ENCODE peak calls at places on chromosomes 13 and 19, in five cellular contexts. Y is uterus; L is heart right ventricle; I is Caco-2; C is CD8-positive, alpha-beta T cell. N is an unnamed sample.

GRCh38 chr13:91664036-91664435 is 265.6 kb downstream of the GPC5 start:
- DNase-seq in Y (no peak), L (no peak), I (no peak), C (no peak), N (no peak)

GRCh38 chr19:1008268-1009042 is 8.2 kb downstream of the GRIN3B start:
- DNase-seq in Y (no peak), L (no peak), I (no peak), C (no peak), N (no peak)

GRCh38 chr13:33544308-33544707 is 258.8 kb upstream of the STARD13 start:
- DNase-seq in Y (no peak), L (no peak), I (no peak), C (no peak), N (no peak)

GRCh38 chr19:986083-986482 is 1.9 kb downstream of the WDR18 start:
- DNase-seq in Y (no peak), L (no peak), I (no peak), C (no peak), N (no peak)

GRCh38 chr19:8697671-8698432 is 743 bp downstream of the ACTL9 start:
- DNase-seq in Y (no peak), L (no peak), I (no peak), C (no peak), N (no peak)

GRCh38 chr13:52847682-52848432 is 583 bp downstream of the PCDH8 start:
- DNase-seq in Y (no peak), L (no peak), I (no peak), C (no peak), N (no peak)

GRCh38 chr13:61170791-61171330 is 244.8 kb downstream of the PCDH20 start:
- DNase-seq in Y (no peak), L (no peak), I (no peak), C (no peak), N (no peak)

GRCh38 chr13:42417624-42418023 is 145.7 kb downstream of the AKAP11 start:
- DNase-seq in Y (no peak), L (no peak), I (no peak), C (no peak), N (no peak)

GRCh38 chr13:73970413-73971055 is 163.7 kb downstream of the KLF12 start:
- DNase-seq in Y (no peak), L (no peak), I (no peak), C (no peak), N (no peak)

GRCh38 chr13:50798923-50799322 is 44.6 kb downstream of the DLEU7 start:
- DNase-seq in Y (no peak), L (no peak), I (no peak), C (no peak), N (no peak)

GRCh38 chr13:46334008-46334407 is 53.0 kb downstream of the RUBCNL start:
- DNase-seq in Y (no peak), L (no peak), I (no peak), C (no peak), N (no peak)

GRCh38 chr13:21124853-21125252 is 51.5 kb downstream of the SKA3 start:
- DNase-seq in Y (no peak), L (no peak), I (no peak), C (no peak), N (no peak)

GRCh38 chr19:55173717-55174409 is 6.2 kb downstream of the SYT5 start:
- DNase-seq in Y (peak; percentile 50), L (peak; percentile 66), I (peak; percentile 87), C (no peak), N (no peak)

GRCh38 chr19:9009431-9009830 is 778 bp downstream of the MUC16 start:
- DNase-seq in Y (no peak), L (no peak), I (no peak), C (no peak), N (no peak)

GRCh38 chr19:10168386-10168948 is 26.3 kb downstream of the DNMT1 start:
- DNase-seq in Y (no peak), L (no peak), I (no peak), C (no peak), N (no peak)

GRCh38 chr19:45352914-45353796 is 12.6 kb downstream of the KLC3 start:
- DNase-seq in Y (no peak), L (no peak), I (no peak), C (no peak), N (no peak)

GRCh38 chr13:20016649-20017364 is 58.3 kb downstream of the ZMYM2 start:
- DNase-seq in Y (no peak), L (no peak), I (no peak), C (no peak), N (no peak)

GRCh38 chr13:89457977-89458376 is 1786.8 kb downstream of the SLITRK5 start:
- DNase-seq in Y (no peak), L (no peak), I (no peak), C (no peak), N (no peak)

GRCh38 chr19:52139291-52140076 is at the start of gene ZNF616:
- DNase-seq in Y (peak; percentile 98), L (peak; percentile 98), I (peak; percentile 97), C (peak; percentile 97), N (peak; percentile 95)

GRCh38 chr13:73958657-73959397 is 175.4 kb downstream of the KLF12 start:
- DNase-seq in Y (no peak), L (no peak), I (no peak), C (no peak), N (no peak)

GRCh38 chr13:20353973-20354372 is 121.9 kb upstream of the GJB6 start:
- DNase-seq in Y (no peak), L (no peak), I (no peak), C (no peak), N (no peak)

GRCh38 chr13:33018886-33019285 is 2.7 kb downstream of the KL start:
- DNase-seq in Y (no peak), L (no peak), I (no peak), C (no peak), N (no peak)

GRCh38 chr13:113219311-113219940 is 10.0 kb downstream of the CUL4A start:
- DNase-seq in Y (no peak), L (no peak), I (no peak), C (no peak), N (no peak)

GRCh38 chr13:32408999-32409313 is 19.0 kb downstream of the N4BP2L1 start:
- DNase-seq in Y (no peak), L (no peak), I (no peak), C (no peak), N (no peak)

GRCh38 chr13:23867027-23867491 is 22.1 kb downstream of the MIPEP start:
- DNase-seq in Y (no peak), L (no peak), I (no peak), C (no peak), N (no peak)

GRCh38 chr13:23995283-23996073 is 98.2 kb upstream of the C1QTNF9B start:
- DNase-seq in Y (no peak), L (peak; percentile 51), I (no peak), C (no peak), N (no peak)

GRCh38 chr19:1408300-1409203 is 1.2 kb downstream of the DAZAP1 start:
- DNase-seq in Y (peak; percentile 37), L (peak; percentile 44), I (no peak), C (peak; percentile 53), N (no peak)

GRCh38 chr19:47778089-47778953 is at the start of gene SELENOW:
- DNase-seq in Y (peak; percentile 81), L (peak; percentile 87), I (peak; percentile 85), C (peak; percentile 80), N (peak; percentile 62)

GRCh38 chr19:47778954-47779351 is 450 bp downstream of the SELENOW start:
- DNase-seq in Y (peak; percentile 60), L (peak; percentile 47), I (no peak), C (peak; percentile 30), N (no peak)

GRCh38 chr19:47780215-47780551 is 1.7 kb downstream of the SELENOW start:
- DNase-seq in Y (no peak), L (no peak), I (no peak), C (no peak), N (no peak)

GRCh38 chr19:47779524-47780214 is 1.2 kb downstream of the SELENOW start:
- DNase-seq in Y (peak; percentile 73), L (peak; percentile 87), I (no peak), C (no peak), N (no peak)

GRCh38 chr19:47781590-47782318 is 3.3 kb downstream of the SELENOW start:
- DNase-seq in Y (peak; percentile 63), L (peak; percentile 69), I (no peak), C (no peak), N (no peak)
- TF ChIP-seq CTCF in Y (no peak), L (no peak), I (no peak), C (no peak), N (no peak)

DNA sequence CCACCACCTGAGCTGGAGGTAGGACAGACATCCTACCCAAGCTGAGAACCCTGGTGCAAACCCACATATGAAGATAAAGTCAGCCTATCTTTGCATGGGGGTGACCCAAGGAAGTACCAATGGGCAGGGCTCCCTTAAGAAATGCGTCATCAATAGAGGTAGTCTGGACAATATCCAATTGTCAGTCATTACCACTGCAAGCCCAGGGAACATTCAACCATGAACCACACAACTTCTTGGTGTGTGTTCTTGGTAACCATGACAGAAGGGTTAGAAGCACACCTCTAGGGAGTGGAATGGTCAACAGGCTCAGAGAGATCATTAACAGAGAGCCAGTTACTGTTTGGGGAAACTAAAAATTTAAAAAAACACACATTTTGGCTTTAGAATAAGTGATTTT is 34.7 kb upstream of the DOCK9 start:
- DNase-seq in Y (no peak), L (no peak), I (no peak), C (no peak), N (no peak)
- H3K4me1 ChIP-seq in Y (no peaks in the 10 kb centered on the region), L (no peaks in the 10 kb centered on the region), I (no peaks in the 10 kb centered on the region), C (peaks cover 44% of the 10 kb centered on the region), N (no peaks in the 10 kb centered on the region)

GRCh38 chr19:58516964-58517833 is 2.4 kb downstream of the ZBTB45 start:
- DNase-seq in Y (no peak), L (no peak), I (no peak), C (no peak), N (no peak)
- TF ChIP-seq CTCF in Y (no peak), L (no peak), I (no peak), C (no peak), N (no peak)

GRCh38 chr19:38733493-38734175 is 10.6 kb downstream of the CAPN12 start:
- DNase-seq in Y (peak; percentile 21), L (no peak), I (no peak), C (no peak), N (no peak)

GRCh38 chr19:38730470-38730730 is 13.9 kb downstream of the CAPN12 start:
- DNase-seq in Y (no peak), L (no peak), I (no peak), C (no peak), N (no peak)

GRCh38 chr19:38733241-38733492 is 11.1 kb downstream of the CAPN12 start:
- DNase-seq in Y (no peak), L (no peak), I (no peak), C (no peak), N (no peak)

GRCh38 chr19:38730731-38731589 is 13.3 kb downstream of the CAPN12 start:
- DNase-seq in Y (peak; percentile 19), L (no peak), I (no peak), C (no peak), N (peak; percentile 27)

DNA sequence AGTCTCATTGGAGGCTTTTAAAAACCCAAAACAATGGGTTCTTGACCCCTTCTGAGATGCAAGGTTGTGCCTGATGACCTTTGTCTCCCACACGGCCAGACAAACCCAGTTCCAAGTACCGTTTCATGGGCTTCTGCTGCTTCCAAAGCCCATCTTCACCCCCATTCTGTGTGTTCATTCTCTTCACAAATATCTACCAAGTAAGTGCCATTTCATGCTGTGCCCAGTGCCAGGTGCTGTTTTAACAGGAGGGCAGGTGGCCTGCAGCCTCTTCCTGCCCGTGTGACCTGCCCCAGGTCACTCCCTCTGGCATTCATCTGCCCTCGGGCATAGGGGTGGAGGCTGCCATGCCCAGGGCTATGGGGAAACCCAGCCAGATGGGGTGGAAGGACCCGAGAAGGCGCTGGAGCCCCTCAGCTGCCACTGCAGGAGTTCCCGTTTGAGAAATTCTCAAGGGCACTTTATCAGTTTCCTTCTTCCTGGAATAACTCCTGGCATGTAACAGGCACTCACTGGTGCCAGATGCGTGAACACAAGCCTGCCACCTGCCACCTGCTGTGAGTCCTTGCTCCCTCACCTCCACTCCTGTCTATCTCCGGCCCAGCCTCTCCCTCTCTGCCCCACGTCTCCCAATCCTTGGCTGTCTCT is 12.5 kb downstream of the CAPN12 start:
- DNase-seq in Y (peak; percentile 19), L (no peak), I (no peak), C (no peak), N (no peak)
- H3K4me1 ChIP-seq in Y (no peaks in the 10 kb centered on the region), L (peaks cover 9% of the 10 kb centered on the region), I (peaks cover 13% of the 10 kb centered on the region), C (peaks cover 30% of the 10 kb centered on the region), N (no peaks in the 10 kb centered on the region)

N was measured in breast epithelium.